ENCODE peak calls at places on chromosomes 2 and 18, in four cellular contexts. B, A, S and I are unnamed samples. For H3K36me3, the result is how much of the 10 kb centered on the place peaks cover.

GRCh38 chr18:5073026-5073944 is 123.8 kb downstream of the AKAIN1 start:
- DNase-seq in A (peak), S (no peak), B (peak), I (peak)

GRCh38 chr2:218996937-218997336 is 3.7 kb upstream of the CRYBA2 start:
- DNase-seq in A (no peak), S (no peak), B (no peak), I (no peak)

GRCh38 chr2:217884985-217885384 is 117.8 kb downstream of the TNS1 start:
- DNase-seq in S (no peak), A (no peak), B (no peak), I (no peak)

GRCh38 chr18:67665266-67665665 is 148.7 kb upstream of the DSEL start:
- DNase-seq in A (no peak), B (peak), S (no peak), I (no peak)

GRCh38 chr2:219022041-219022440 is 19.3 kb downstream of the CFAP65 start:
- DNase-seq in B (no peak), S (no peak), A (no peak), I (no peak)

GRCh38 chr2:142973160-142973821 is 95.8 kb downstream of the KYNU start:
- DNase-seq in B (no peak), A (no peak), S (no peak), I (no peak)

GRCh38 chr2:69509011-69509749 is 71.9 kb upstream of the NFU1 start:
- DNase-seq in B (peak), A (no peak), S (no peak), I (no peak)

GRCh38 chr18:50796495-50796894 is 23.3 kb downstream of the MRO start:
- DNase-seq in S (no peak), B (no peak), A (no peak), I (no peak)

GRCh38 chr2:105324732-105325131 is 4.8 kb downstream of the TGFBRAP1 start:
- DNase-seq in A (peak), S (no peak), B (peak), I (peak)

GRCh38 chr2:228657807-228658402 is 476.4 kb upstream of the SPHKAP start:
- DNase-seq in B (peak), S (no peak), A (no peak), I (no peak)

GRCh38 chr18:64668563-64668962 is 519.7 kb upstream of the LINC00305 start:
- DNase-seq in A (no peak), B (no peak), S (no peak), I (no peak)

GRCh38 chr18:48919547-48919946 is 31.2 kb downstream of the SMAD7 start:
- DNase-seq in A (no peak), S (no peak), B (no peak), I (no peak)

GRCh38 chr2:112048887-112049286 is 6.2 kb upstream of the TMEM87B start:
- DNase-seq in A (no peak), S (no peak), B (peak), I (no peak)

GRCh38 chr2:172172513-172173217 is 70.0 kb upstream of the DLX2 start:
- DNase-seq in B (peak), A (peak), S (no peak), I (peak)

GRCh38 chr2:42492691-42493467 is 903 bp downstream of the KCNG3 start:
- DNase-seq in A (peak), S (no peak), B (no peak), I (peak)

GRCh38 chr2:46067501-46068292 is 229.5 kb upstream of the EPAS1 start:
- DNase-seq in B (peak), A (peak), S (no peak), I (no peak)

GRCh38 chr2:119408221-119408619 is 23.4 kb upstream of the TMEM37 start:
- DNase-seq in B (no peak), A (peak), S (peak), I (no peak)

GRCh38 chr2:159226059-159226461 is 60.4 kb downstream of the WDSUB1 start:
- DNase-seq in B (peak), A (no peak), S (no peak), I (no peak)

GRCh38 chr2:159226608-159227007 is 59.9 kb downstream of the WDSUB1 start:
- DNase-seq in A (no peak), S (no peak), B (no peak), I (no peak)

GRCh38 chr2:159227467-159227866 is 59.0 kb downstream of the WDSUB1 start:
- DNase-seq in B (no peak), S (no peak), A (no peak), I (no peak)

GRCh38 chr2:159229476-159230144 is 56.9 kb downstream of the WDSUB1 start:
- DNase-seq in S (no peak), A (no peak), B (no peak), I (no peak)

GRCh38 chr2:159228006-159228655 is 58.4 kb downstream of the WDSUB1 start:
- DNase-seq in A (no peak), S (no peak), B (no peak), I (no peak)
- H3K36me3 ChIP-seq in A (half or more), S (half or more), B (half or more), I (under half)

DNA sequence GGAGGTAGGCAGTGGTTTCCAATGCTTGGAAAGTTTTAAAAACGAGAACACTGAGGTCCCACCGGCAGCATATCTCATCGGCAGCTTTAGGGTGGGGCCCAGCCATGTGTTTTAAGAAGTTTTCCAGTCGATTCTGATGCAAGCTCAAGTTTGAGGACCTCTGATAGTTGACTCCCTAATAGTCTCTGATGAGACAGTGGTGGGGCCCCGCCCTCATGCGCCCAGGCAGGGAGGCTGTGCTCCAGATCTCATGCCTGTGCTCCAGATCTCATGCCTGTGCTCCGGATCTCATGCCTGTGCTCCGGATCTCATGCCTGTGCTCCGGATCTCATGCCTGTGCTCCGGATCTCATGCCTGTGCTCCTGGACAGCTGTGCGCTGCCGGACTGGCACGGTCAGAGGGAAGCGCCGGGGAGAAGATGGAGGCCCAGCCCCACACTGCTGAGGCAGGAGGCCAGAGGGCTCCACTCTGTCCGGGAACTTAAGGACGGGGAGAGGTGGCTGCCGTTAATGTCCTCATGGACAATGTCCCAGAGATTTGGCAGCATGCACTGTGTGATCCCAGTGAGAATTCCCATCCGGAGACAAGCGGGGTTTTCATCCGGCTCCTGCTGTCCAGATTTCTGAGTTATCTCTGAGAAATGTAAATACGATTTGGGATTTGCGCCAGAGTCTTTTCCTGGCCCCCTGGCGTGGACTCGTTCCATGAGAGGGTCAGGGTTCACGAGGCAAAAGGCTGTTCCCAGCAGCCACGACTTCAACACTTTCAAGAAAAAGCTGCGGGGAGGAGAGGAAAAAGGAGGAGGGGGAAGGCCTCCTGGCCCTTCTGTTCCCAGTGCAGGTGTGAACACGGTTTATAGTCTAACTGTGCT is 9.4 kb upstream of the COLEC11 start:
- DNase-seq in A (no peak), B (peak), S (peak), I (no peak)
- TF ChIP-seq CTCF in A (no peak), B (no peak), S (no peak), I (no peak)

GRCh38 chr2:233448220-233448559 is 93.9 kb downstream of the DGKD start:
- DNase-seq in A (peak), B (no peak), S (no peak), I (peak)

GRCh38 chr2:233447506-233448219 is 93.4 kb downstream of the DGKD start:
- DNase-seq in S (no peak), A (peak), B (no peak), I (peak)

GRCh38 chr2:233449921-233450853 is 95.9 kb downstream of the DGKD start:
- DNase-seq in A (peak), S (no peak), B (no peak), I (no peak)

GRCh38 chr2:233449071-233449901 is 95.0 kb downstream of the DGKD start:
- DNase-seq in S (no peak), B (peak), A (peak), I (peak)

GRCh38 chr2:233448565-233448964 is 94.3 kb downstream of the DGKD start:
- DNase-seq in B (no peak), S (no peak), A (no peak), I (no peak)
- H3K36me3 ChIP-seq in B (under half), S (half or more), A (under half), I (under half)

GRCh38 chr18:25974630-25975077 is 115.8 kb downstream of the SS18 start:
- DNase-seq in A (no peak), B (no peak), S (no peak), I (no peak)
- TF ChIP-seq CTCF in A (no peak), B (no peak), S (no peak), I (no peak)

GRCh38 chr18:9106094-9106493 is 3.6 kb downstream of the NDUFV2 start:
- DNase-seq in A (no peak), S (no peak), B (no peak), I (no peak)
- H3K36me3 ChIP-seq in A (under half), S (under half), B (under half), I (under half)

GRCh38 chr2:8985561-8986326 is 17.7 kb downstream of the MBOAT2 start:
- DNase-seq in A (no peak), S (no peak), B (peak), I (no peak)

GRCh38 chr2:8984855-8985254 is 18.6 kb downstream of the MBOAT2 start:
- DNase-seq in A (no peak), B (no peak), S (no peak), I (no peak)

GRCh38 chr2:8987413-8987812 is 16.1 kb downstream of the MBOAT2 start:
- DNase-seq in B (peak), A (no peak), S (no peak), I (no peak)

GRCh38 chr2:8984152-8984551 is 19.3 kb downstream of the MBOAT2 start:
- DNase-seq in B (no peak), A (no peak), S (no peak), I (no peak)

GRCh38 chr2:8986327-8986976 is 17.0 kb downstream of the MBOAT2 start:
- DNase-seq in B (no peak), A (peak), S (no peak), I (peak)
- TF ChIP-seq CTCF in B (peak), A (peak), S (no peak), I (peak)